ENCODE peak calls at places on chromosome 2, in eight cellular contexts. One of them, this sample, is unnamed.
A peak's percentile ranks its signal among the peaks of the same experiment; 100 is the strongest.

GRCh38 chr2:120763516-120763915 is 27.8 kb downstream of the GLI2 start:
- DNase-seq in adrenal gland: no peak
- DNase-seq in lung: no peak
- DNase-seq in H9: peak; percentile 27
- DNase-seq in Panc1: no peak
- DNase-seq in HFFc6: no peak
- DNase-seq in heart left ventricle: no peak
- DNase-seq in CD14-positive monocyte: peak; percentile 30
- DNase-seq in this sample: no peak

GRCh38 chr2:18829331-18829902 is 240.0 kb upstream of the NT5C1B start:
- DNase-seq in adrenal gland: peak; percentile 37
- DNase-seq in lung: no peak
- DNase-seq in H9: no peak
- DNase-seq in Panc1: no peak
- DNase-seq in HFFc6: peak; percentile 84
- DNase-seq in heart left ventricle: no peak
- DNase-seq in CD14-positive monocyte: no peak
- DNase-seq in this sample: no peak

GRCh38 chr2:239516286-239516953 is 115.6 kb upstream of the HDAC4 start:
- DNase-seq in adrenal gland: no peak
- DNase-seq in lung: no peak
- DNase-seq in H9: no peak
- DNase-seq in Panc1: no peak
- DNase-seq in HFFc6: no peak
- DNase-seq in heart left ventricle: no peak
- DNase-seq in CD14-positive monocyte: no peak
- DNase-seq in this sample: no peak

GRCh38 chr2:8574196-8575010 is 107.5 kb upstream of the ID2 start:
- DNase-seq in adrenal gland: peak; percentile 69
- DNase-seq in lung: no peak
- DNase-seq in H9: peak; percentile 18
- DNase-seq in Panc1: no peak
- DNase-seq in HFFc6: no peak
- DNase-seq in heart left ventricle: no peak
- DNase-seq in CD14-positive monocyte: peak; percentile 44
- DNase-seq in this sample: no peak

GRCh38 chr2:44895061-44895460 is 46.4 kb upstream of the SIX3 start:
- DNase-seq in adrenal gland: no peak
- DNase-seq in lung: no peak
- DNase-seq in H9: no peak
- DNase-seq in Panc1: no peak
- DNase-seq in HFFc6: no peak
- DNase-seq in heart left ventricle: no peak
- DNase-seq in CD14-positive monocyte: no peak
- DNase-seq in this sample: no peak

GRCh38 chr2:8619071-8619470 is 62.8 kb upstream of the ID2 start:
- DNase-seq in adrenal gland: no peak
- DNase-seq in lung: no peak
- DNase-seq in H9: no peak
- DNase-seq in Panc1: no peak
- DNase-seq in HFFc6: no peak
- DNase-seq in heart left ventricle: no peak
- DNase-seq in CD14-positive monocyte: no peak
- DNase-seq in this sample: no peak

GRCh38 chr2:136375017-136375901 is 257.3 kb upstream of the CXCR4 start:
- DNase-seq in adrenal gland: no peak
- DNase-seq in lung: no peak
- DNase-seq in H9: peak; percentile 6
- DNase-seq in Panc1: no peak
- DNase-seq in HFFc6: no peak
- DNase-seq in heart left ventricle: no peak
- DNase-seq in CD14-positive monocyte: no peak
- DNase-seq in this sample: no peak

GRCh38 chr2:12120281-12121150 is 374.1 kb downstream of the LPIN1 start:
- DNase-seq in adrenal gland: no peak
- DNase-seq in lung: no peak
- DNase-seq in H9: no peak
- DNase-seq in Panc1: no peak
- DNase-seq in HFFc6: peak; percentile 72
- DNase-seq in heart left ventricle: no peak
- DNase-seq in CD14-positive monocyte: no peak
- DNase-seq in this sample: no peak

GRCh38 chr2:200442471-200442870 is 67.4 kb downstream of the KCTD18 start:
- DNase-seq in adrenal gland: no peak
- DNase-seq in lung: no peak
- DNase-seq in H9: no peak
- DNase-seq in Panc1: no peak
- DNase-seq in HFFc6: peak; percentile 74
- DNase-seq in heart left ventricle: no peak
- DNase-seq in CD14-positive monocyte: no peak
- DNase-seq in this sample: no peak

GRCh38 chr2:84421791-84422190 is 37.3 kb downstream of the SUCLG1 start:
- DNase-seq in adrenal gland: no peak
- DNase-seq in lung: no peak
- DNase-seq in H9: no peak
- DNase-seq in Panc1: no peak
- DNase-seq in HFFc6: no peak
- DNase-seq in heart left ventricle: no peak
- DNase-seq in CD14-positive monocyte: no peak
- DNase-seq in this sample: no peak

GRCh38 chr2:241226723-241227634 is 38.5 kb downstream of the ANO7 start:
- DNase-seq in adrenal gland: no peak
- DNase-seq in lung: no peak
- DNase-seq in H9: peak; percentile 52
- DNase-seq in Panc1: no peak
- DNase-seq in HFFc6: no peak
- DNase-seq in heart left ventricle: no peak
- DNase-seq in CD14-positive monocyte: no peak
- DNase-seq in this sample: no peak

GRCh38 chr2:569681-570080 is 107.5 kb downstream of the TMEM18 start:
- DNase-seq in adrenal gland: no peak
- DNase-seq in lung: no peak
- DNase-seq in H9: no peak
- DNase-seq in Panc1: no peak
- DNase-seq in HFFc6: no peak
- DNase-seq in heart left ventricle: no peak
- DNase-seq in CD14-positive monocyte: no peak
- DNase-seq in this sample: no peak

GRCh38 chr2:222738312-222738711 is 66.9 kb downstream of the MOGAT1 start:
- DNase-seq in adrenal gland: no peak
- DNase-seq in lung: no peak
- DNase-seq in H9: no peak
- DNase-seq in Panc1: no peak
- DNase-seq in HFFc6: no peak
- DNase-seq in heart left ventricle: no peak
- DNase-seq in CD14-positive monocyte: no peak
- DNase-seq in this sample: no peak

GRCh38 chr2:67660015-67660602 is 263.0 kb downstream of the ETAA1 start:
- DNase-seq in adrenal gland: no peak
- DNase-seq in lung: no peak
- DNase-seq in H9: no peak
- DNase-seq in Panc1: no peak
- DNase-seq in HFFc6: no peak
- DNase-seq in heart left ventricle: no peak
- DNase-seq in CD14-positive monocyte: no peak
- DNase-seq in this sample: no peak

GRCh38 chr2:45622704-45623103 is 11.6 kb upstream of the SRBD1 start:
- DNase-seq in adrenal gland: no peak
- DNase-seq in lung: no peak
- DNase-seq in H9: no peak
- DNase-seq in Panc1: no peak
- DNase-seq in HFFc6: no peak
- DNase-seq in heart left ventricle: no peak
- DNase-seq in CD14-positive monocyte: no peak
- DNase-seq in this sample: no peak

GRCh38 chr2:139259422-139260051 is 479.3 kb upstream of the NXPH2 start:
- DNase-seq in adrenal gland: no peak
- DNase-seq in lung: no peak
- DNase-seq in H9: no peak
- DNase-seq in Panc1: no peak
- DNase-seq in HFFc6: no peak
- DNase-seq in heart left ventricle: no peak
- DNase-seq in CD14-positive monocyte: no peak
- DNase-seq in this sample: no peak

GRCh38 chr2:200730302-200730701 is 81.4 kb upstream of the BZW1 start:
- DNase-seq in adrenal gland: no peak
- DNase-seq in lung: no peak
- DNase-seq in H9: no peak
- DNase-seq in Panc1: no peak
- DNase-seq in HFFc6: no peak
- DNase-seq in heart left ventricle: no peak
- DNase-seq in CD14-positive monocyte: no peak
- DNase-seq in this sample: no peak

GRCh38 chr2:25473758-25474335 is 132.1 kb upstream of the DNMT3A start:
- DNase-seq in adrenal gland: peak; percentile 29
- DNase-seq in lung: peak; percentile 38
- DNase-seq in H9: no peak
- DNase-seq in Panc1: no peak
- DNase-seq in HFFc6: no peak
- DNase-seq in heart left ventricle: peak; percentile 24
- DNase-seq in CD14-positive monocyte: no peak
- DNase-seq in this sample: no peak

GRCh38 chr2:188441288-188441947 is 149.7 kb downstream of the GULP1 start:
- DNase-seq in adrenal gland: no peak
- DNase-seq in lung: no peak
- DNase-seq in H9: no peak
- DNase-seq in Panc1: no peak
- DNase-seq in HFFc6: no peak
- DNase-seq in heart left ventricle: no peak
- DNase-seq in CD14-positive monocyte: no peak
- DNase-seq in this sample: no peak

GRCh38 chr2:45002661-45003210 is 6.5 kb downstream of the SIX2 start:
- DNase-seq in adrenal gland: no peak
- DNase-seq in lung: no peak
- DNase-seq in H9: peak; percentile 54
- DNase-seq in Panc1: no peak
- DNase-seq in HFFc6: no peak
- DNase-seq in heart left ventricle: no peak
- DNase-seq in CD14-positive monocyte: no peak
- DNase-seq in this sample: no peak

GRCh38 chr2:238286551-238286950 is 1.9 kb downstream of the PER2 start:
- DNase-seq in adrenal gland: peak; percentile 90
- DNase-seq in lung: peak; percentile 70
- DNase-seq in H9: no peak
- DNase-seq in Panc1: no peak
- DNase-seq in HFFc6: peak; percentile 90
- DNase-seq in heart left ventricle: peak; percentile 69
- DNase-seq in CD14-positive monocyte: peak; percentile 44
- DNase-seq in this sample: no peak

GRCh38 chr2:237591021-237591370 is 462 bp upstream of the RAB17 start:
- DNase-seq in adrenal gland: no peak
- DNase-seq in lung: peak; percentile 80
- DNase-seq in H9: peak; percentile 93
- DNase-seq in Panc1: no peak
- DNase-seq in HFFc6: no peak
- DNase-seq in heart left ventricle: no peak
- DNase-seq in CD14-positive monocyte: no peak
- DNase-seq in this sample: no peak

GRCh38 chr2:239261796-239262475 is 138.9 kb downstream of the HDAC4 start:
- DNase-seq in adrenal gland: no peak
- DNase-seq in lung: no peak
- DNase-seq in H9: no peak
- DNase-seq in Panc1: no peak
- DNase-seq in HFFc6: no peak
- DNase-seq in heart left ventricle: no peak
- DNase-seq in CD14-positive monocyte: no peak
- DNase-seq in this sample: no peak

GRCh38 chr2:145085616-145086015 is 565.7 kb upstream of the ZEB2 start:
- DNase-seq in adrenal gland: no peak
- DNase-seq in lung: no peak
- DNase-seq in H9: no peak
- DNase-seq in Panc1: no peak
- DNase-seq in HFFc6: no peak
- DNase-seq in heart left ventricle: no peak
- DNase-seq in CD14-positive monocyte: no peak
- DNase-seq in this sample: no peak

GRCh38 chr2:176038694-176039093 is 36.6 kb upstream of the LNPK start:
- DNase-seq in adrenal gland: no peak
- DNase-seq in lung: no peak
- DNase-seq in H9: no peak
- DNase-seq in Panc1: no peak
- DNase-seq in HFFc6: no peak
- DNase-seq in heart left ventricle: no peak
- DNase-seq in CD14-positive monocyte: no peak
- DNase-seq in this sample: no peak

GRCh38 chr2:118850901-118851268 is 3.4 kb upstream of the EN1 start:
- DNase-seq in adrenal gland: no peak
- DNase-seq in lung: no peak
- DNase-seq in H9: no peak
- DNase-seq in Panc1: no peak
- DNase-seq in HFFc6: no peak
- DNase-seq in heart left ventricle: no peak
- DNase-seq in CD14-positive monocyte: no peak
- DNase-seq in this sample: no peak
- TF ChIP-seq CTCF in adrenal gland: no peak
- TF ChIP-seq CTCF in lung: no peak
- TF ChIP-seq CTCF in H9: no peak
- TF ChIP-seq CTCF in Panc1: no peak
- TF ChIP-seq CTCF in HFFc6: no peak
- TF ChIP-seq CTCF in heart left ventricle: no peak
- TF ChIP-seq CTCF in CD14-positive monocyte: no peak
- TF ChIP-seq CTCF in this sample: no peak

GRCh38 chr2:182186132-182186735 is 200.6 kb downstream of the PPP1R1C start:
- DNase-seq in adrenal gland: no peak
- DNase-seq in lung: no peak
- DNase-seq in H9: no peak
- DNase-seq in Panc1: peak; percentile 17
- DNase-seq in HFFc6: peak; percentile 46
- DNase-seq in heart left ventricle: no peak
- DNase-seq in CD14-positive monocyte: no peak
- DNase-seq in this sample: peak; percentile 10
- TF ChIP-seq CTCF in adrenal gland: peak; percentile 77
- TF ChIP-seq CTCF in lung: peak; percentile 33
- TF ChIP-seq CTCF in H9: peak; percentile 86
- TF ChIP-seq CTCF in Panc1: peak; percentile 72
- TF ChIP-seq CTCF in HFFc6: peak; percentile 97
- TF ChIP-seq CTCF in heart left ventricle: peak; percentile 78
- TF ChIP-seq CTCF in CD14-positive monocyte: peak; percentile 84
- TF ChIP-seq CTCF in this sample: peak; percentile 89

DNA sequence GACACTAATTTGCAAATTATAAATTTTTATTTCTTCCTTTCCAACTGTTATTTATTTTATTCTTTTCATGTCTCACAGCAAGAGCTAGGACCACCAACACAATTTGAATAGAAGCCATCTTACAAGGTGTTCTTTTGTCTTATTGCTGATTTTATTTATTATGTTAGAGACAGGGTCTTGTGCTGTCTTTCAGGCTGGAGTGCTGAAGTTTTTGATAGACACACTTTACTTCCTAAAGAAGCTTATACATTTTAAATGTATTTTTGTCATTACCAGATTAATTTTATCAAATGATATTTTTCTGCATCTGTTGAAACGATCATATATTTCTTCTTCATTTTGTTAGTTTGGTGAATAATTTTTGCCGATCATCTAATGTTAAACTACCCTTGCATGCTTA is 130.3 kb upstream of the BCL2L11 start:
- DNase-seq in adrenal gland: no peak
- DNase-seq in lung: no peak
- DNase-seq in H9: no peak
- DNase-seq in Panc1: no peak
- DNase-seq in HFFc6: no peak
- DNase-seq in heart left ventricle: no peak
- DNase-seq in CD14-positive monocyte: no peak
- DNase-seq in this sample: no peak
- TF ChIP-seq CTCF in adrenal gland: no peak
- TF ChIP-seq CTCF in lung: no peak
- TF ChIP-seq CTCF in H9: no peak
- TF ChIP-seq CTCF in Panc1: no peak
- TF ChIP-seq CTCF in HFFc6: no peak
- TF ChIP-seq CTCF in heart left ventricle: no peak
- TF ChIP-seq CTCF in CD14-positive monocyte: no peak
- TF ChIP-seq CTCF in this sample: no peak

GRCh38 chr2:147843864-147844690 is 752 bp upstream of the ACVR2A start:
- DNase-seq in adrenal gland: peak; percentile 94
- DNase-seq in lung: peak; percentile 93
- DNase-seq in H9: peak; percentile 92
- DNase-seq in Panc1: no peak
- DNase-seq in HFFc6: peak; percentile 84
- DNase-seq in heart left ventricle: peak; percentile 94
- DNase-seq in CD14-positive monocyte: peak; percentile 86
- DNase-seq in this sample: peak; percentile 97
- TF ChIP-seq CTCF in adrenal gland: peak; percentile 24
- TF ChIP-seq CTCF in lung: no peak
- TF ChIP-seq CTCF in H9: peak; percentile 30
- TF ChIP-seq CTCF in Panc1: no peak
- TF ChIP-seq CTCF in HFFc6: peak; percentile 52
- TF ChIP-seq CTCF in heart left ventricle: peak; percentile 48
- TF ChIP-seq CTCF in CD14-positive monocyte: no peak
- TF ChIP-seq CTCF in this sample: no peak